ENCODE peak calls at places on chromosomes 5 and 9, in six cellular contexts. M, F, A, I, K and S are unnamed samples.

GRCh38 chr5:5421149-5421960 is 1.1 kb upstream of the ICE1 start:
- DNase-seq in M (no peak), F (no peak), A (no peak), I (no peak), K (peak; percentile 5), S (peak; percentile 36)

GRCh38 chr5:146340260-146341081 is 1.8 kb downstream of the POU4F3 start:
- DNase-seq in M (no peak), F (peak; percentile 81), A (peak; percentile 71), I (no peak), K (peak; percentile 92), S (peak; percentile 87)

GRCh38 chr5:10564838-10565784 is 1.2 kb downstream of the ANKRD33B start:
- DNase-seq in M (no peak), F (peak; percentile 48), A (no peak), I (no peak), K (peak; percentile 48), S (peak; percentile 62)

GRCh38 chr5:42301349-42301748 is 121.9 kb upstream of the GHR start:
- DNase-seq in M (no peak), F (no peak), A (no peak), I (no peak), K (no peak), S (no peak)

GRCh38 chr5:142896325-142897007 is 126.3 kb downstream of the ARHGAP26 start:
- DNase-seq in M (no peak), F (no peak), A (no peak), I (no peak), K (no peak), S (peak; percentile 75)

GRCh38 chr9:744790-745456 is 96.6 kb upstream of the DMRT1 start:
- DNase-seq in M (no peak), F (no peak), A (no peak), I (no peak), K (no peak), S (no peak)

GRCh38 chr9:76456202-76456926 is 2.6 kb upstream of the GCNT1 start:
- DNase-seq in M (peak; percentile 25), F (peak; percentile 42), A (peak; percentile 51), I (no peak), K (peak; percentile 38), S (peak; percentile 72)

GRCh38 chr9:17423681-17424011 is 155.2 kb upstream of the SH3GL2 start:
- DNase-seq in M (no peak), F (no peak), A (no peak), I (no peak), K (no peak), S (no peak)

GRCh38 chr5:141870226-141870625 is 8.0 kb downstream of the PCDH1 start:
- DNase-seq in M (no peak), F (no peak), A (no peak), I (no peak), K (no peak), S (no peak)

GRCh38 chr9:95499101-95499676 is 17.6 kb downstream of the PTCH1 start:
- DNase-seq in M (no peak), F (no peak), A (no peak), I (no peak), K (no peak), S (no peak)

GRCh38 chr5:103450333-103451061 is 112.1 kb downstream of the NUDT12 start:
- DNase-seq in M (no peak), F (no peak), A (no peak), I (no peak), K (no peak), S (no peak)

GRCh38 chr9:107504585-107505455 is 15.3 kb upstream of the KLF4 start:
- DNase-seq in M (no peak), F (no peak), A (no peak), I (no peak), K (no peak), S (no peak)

GRCh38 chr9:129838707-129839259 is 3.5 kb downstream of the USP20 start:
- DNase-seq in M (no peak), F (no peak), A (no peak), I (no peak), K (no peak), S (no peak)

GRCh38 chr9:108270041-108270440 is 585.7 kb downstream of the ACTL7B start:
- DNase-seq in M (no peak), F (peak; percentile 15), A (no peak), I (no peak), K (no peak), S (no peak)

GRCh38 chr5:8905021-8905420 is 640.9 kb downstream of the SEMA5A start:
- DNase-seq in M (no peak), F (no peak), A (no peak), I (no peak), K (no peak), S (no peak)

GRCh38 chr9:137757613-137758029 is 120.0 kb upstream of the CACNA1B start:
- DNase-seq in M (no peak), F (no peak), A (peak; percentile 60), I (no peak), K (no peak), S (no peak)

GRCh38 chr5:72244862-72245371 is 75.1 kb downstream of the MRPS27 start:
- DNase-seq in M (no peak), F (peak; percentile 21), A (peak; percentile 22), I (no peak), K (peak; percentile 16), S (peak; percentile 67)

GRCh38 chr5:151065609-151066008 is 15.2 kb downstream of the TNIP1 start:
- DNase-seq in M (no peak), F (no peak), A (no peak), I (no peak), K (no peak), S (no peak)

GRCh38 chr5:75885849-75886596 is 168.8 kb upstream of the POC5 start:
- DNase-seq in M (no peak), F (peak; percentile 34), A (no peak), I (no peak), K (peak; percentile 5), S (peak; percentile 52)

GRCh38 chr9:109305801-109306200 is 15.1 kb downstream of the EPB41L4B start:
- DNase-seq in M (no peak), F (no peak), A (no peak), I (no peak), K (no peak), S (no peak)

GRCh38 chr9:31615964-31616363 is 768.5 kb upstream of the ACO1 start:
- DNase-seq in M (no peak), F (no peak), A (no peak), I (no peak), K (no peak), S (peak; percentile 38)

GRCh38 chr9:101443358-101443757 is 7.8 kb upstream of the ALDOB start:
- DNase-seq in M (no peak), F (no peak), A (no peak), I (no peak), K (no peak), S (no peak)

GRCh38 chr9:115296831-115297565 is 179.0 kb upstream of the TNC start:
- DNase-seq in M (no peak), F (no peak), A (no peak), I (no peak), K (no peak), S (peak; percentile 17)

GRCh38 chr5:60945760-60946253 is 802 bp downstream of the NDUFAF2 start:
- DNase-seq in M (no peak), F (no peak), A (peak; percentile 18), I (no peak), K (no peak), S (peak; percentile 55)

GRCh38 chr9:93156475-93157008 is 22.5 kb upstream of the NINJ1 start:
- DNase-seq in M (no peak), F (no peak), A (peak; percentile 76), I (no peak), K (no peak), S (no peak)

GRCh38 chr5:59042683-59043082 is 459.8 kb downstream of the RAB3C start:
- DNase-seq in M (no peak), F (no peak), A (no peak), I (no peak), K (no peak), S (no peak)

GRCh38 chr9:128884164-128884563 is 2.2 kb downstream of the LRRC8A start:
- DNase-seq in M (no peak), F (no peak), A (no peak), I (no peak), K (no peak), S (no peak)

GRCh38 chr5:86675311-86675710 is 57.6 kb downstream of the COX7C start:
- DNase-seq in M (no peak), F (no peak), A (no peak), I (no peak), K (no peak), S (no peak)

GRCh38 chr5:6106756-6107155 is 271.6 kb downstream of the MED10 start:
- DNase-seq in M (no peak), F (no peak), A (no peak), I (no peak), K (no peak), S (no peak)

GRCh38 chr9:72203205-72203803 is 54.1 kb downstream of the GDA start:
- DNase-seq in M (no peak), F (peak; percentile 26), A (peak; percentile 39), I (no peak), K (peak; percentile 15), S (peak; percentile 73)

GRCh38 chr5:20636686-20637085 is 648.7 kb upstream of the CDH18 start:
- DNase-seq in M (no peak), F (no peak), A (no peak), I (no peak), K (no peak), S (no peak)

GRCh38 chr5:375921-376871 is 54.7 kb downstream of the AHRR start:
- DNase-seq in M (no peak), F (peak; percentile 14), A (no peak), I (no peak), K (no peak), S (no peak)

GRCh38 chr5:120678279-120678678 is 214.2 kb downstream of the PRR16 start:
- DNase-seq in M (no peak), F (no peak), A (no peak), I (no peak), K (no peak), S (no peak)

GRCh38 chr9:131111186-131111853 is 14.1 kb upstream of the NUP214 start:
- DNase-seq in M (no peak), F (no peak), A (no peak), I (no peak), K (no peak), S (peak; percentile 36)

GRCh38 chr5:72648511-72648910 is 141.3 kb upstream of the ZNF366 start:
- DNase-seq in M (no peak), F (no peak), A (no peak), I (no peak), K (no peak), S (no peak)

GRCh38 chr5:144028058-144028457 is 142.4 kb downstream of the YIPF5 start:
- DNase-seq in M (no peak), F (no peak), A (no peak), I (no peak), K (no peak), S (no peak)

GRCh38 chr9:121557581-121558422 is 58.2 kb upstream of the GGTA1 start:
- DNase-seq in M (no peak), F (peak; percentile 49), A (peak; percentile 41), I (peak; percentile 76), K (peak; percentile 62), S (peak; percentile 79)

GRCh38 chr9:16030513-16031185 is 477.8 kb downstream of the CCDC171 start:
- DNase-seq in M (no peak), F (no peak), A (peak; percentile 42), I (no peak), K (no peak), S (no peak)